ENCODE peak calls at places on chromosomes 4 and X, in ten cellular contexts. W is mammary epithelial cell, A is upper lobe of left lung, L is heart left ventricle, V is spleen, J is right cardiac atrium, Q is testis, B is AG04450, G is colonic mucosa, N is H1. Y is an unnamed sample.

GRCh38 chr4:154744341-154744948 is 645 bp downstream of the LRAT start:
- DNase-seq in W (no peak), A (no peak), L (no peak), V (no peak), J (no peak), Q (no peak), B (no peak), G (no peak), N (no peak), Y (no peak)

GRCh38 chrX:149881081-149881711 is at the start of gene MAGEA8:
- DNase-seq in W (no peak), A (peak; percentile 35), L (no peak), V (no peak), J (no peak), Q (peak; percentile 14), B (no peak), G (no peak), N (peak; percentile 62), Y (no peak)

GRCh38 chrX:49226946-49227345 is 6.2 kb downstream of the CACNA1F start:
- DNase-seq in W (no peak), A (no peak), L (no peak), V (no peak), J (no peak), Q (no peak), B (no peak), G (no peak), N (no peak), Y (no peak)

GRCh38 chr4:169745291-169745690 is 12.5 kb downstream of the HPF1 start:
- DNase-seq in W (peak; percentile 60), A (peak; percentile 34), L (no peak), V (no peak), J (no peak), Q (no peak), B (no peak), G (no peak), N (no peak), Y (no peak)

GRCh38 chrX:70353524-70353923 is 63.6 kb downstream of the KIF4A start:
- DNase-seq in W (no peak), A (no peak), L (no peak), V (no peak), J (no peak), Q (no peak), B (no peak), G (no peak), N (no peak), Y (no peak)

GRCh38 chr4:82801910-82802521 is 3.4 kb upstream of the SCD5 start:
- DNase-seq in W (peak; percentile 46), A (no peak), L (no peak), V (no peak), J (no peak), Q (peak; percentile 53), B (no peak), G (no peak), N (no peak), Y (no peak)

GRCh38 chr4:182554736-182555135 is 311.5 kb downstream of the TENM3 start:
- DNase-seq in W (no peak), A (no peak), L (no peak), V (no peak), J (no peak), Q (no peak), B (no peak), G (no peak), N (no peak), Y (no peak)

GRCh38 chrX:15498741-15499140 is 1.9 kb upstream of the BMX start:
- DNase-seq in W (no peak), A (no peak), L (no peak), V (no peak), J (no peak), Q (no peak), B (no peak), G (no peak), N (no peak), Y (no peak)

GRCh38 chr4:73528171-73528570 is 46.6 kb downstream of the AFM start:
- DNase-seq in W (peak; percentile 35), A (no peak), L (no peak), V (no peak), J (no peak), Q (no peak), B (no peak), G (no peak), N (no peak), Y (no peak)

GRCh38 chrX:150060406-150060805 is 122.1 kb upstream of the EOLA2 start:
- DNase-seq in W (peak; percentile 19), A (no peak), L (no peak), V (no peak), J (no peak), Q (no peak), B (no peak), G (no peak), N (no peak), Y (no peak)

GRCh38 chrX:30597258-30598012 is 19.9 kb upstream of the TASL start:
- DNase-seq in W (no peak), A (no peak), L (no peak), V (no peak), J (no peak), Q (no peak), B (no peak), G (no peak), N (no peak), Y (no peak)

GRCh38 chr4:16977081-16977480 is 78.6 kb upstream of the LDB2 start:
- DNase-seq in W (no peak), A (no peak), L (no peak), V (no peak), J (no peak), Q (no peak), B (no peak), G (no peak), N (no peak), Y (no peak)

GRCh38 chr4:30718889-30719252 is 1.3 kb upstream of the PCDH7 start:
- DNase-seq in W (peak; percentile 35), A (peak; percentile 17), L (no peak), V (no peak), J (peak; percentile 7), Q (no peak), B (no peak), G (no peak), N (no peak), Y (no peak)

GRCh38 chrX:7170903-7171302 is 22.9 kb upstream of the PUDP start:
- DNase-seq in W (no peak), A (no peak), L (no peak), V (no peak), J (no peak), Q (peak; percentile 13), B (no peak), G (peak; percentile 47), N (peak; percentile 53), Y (no peak)

DNA sequence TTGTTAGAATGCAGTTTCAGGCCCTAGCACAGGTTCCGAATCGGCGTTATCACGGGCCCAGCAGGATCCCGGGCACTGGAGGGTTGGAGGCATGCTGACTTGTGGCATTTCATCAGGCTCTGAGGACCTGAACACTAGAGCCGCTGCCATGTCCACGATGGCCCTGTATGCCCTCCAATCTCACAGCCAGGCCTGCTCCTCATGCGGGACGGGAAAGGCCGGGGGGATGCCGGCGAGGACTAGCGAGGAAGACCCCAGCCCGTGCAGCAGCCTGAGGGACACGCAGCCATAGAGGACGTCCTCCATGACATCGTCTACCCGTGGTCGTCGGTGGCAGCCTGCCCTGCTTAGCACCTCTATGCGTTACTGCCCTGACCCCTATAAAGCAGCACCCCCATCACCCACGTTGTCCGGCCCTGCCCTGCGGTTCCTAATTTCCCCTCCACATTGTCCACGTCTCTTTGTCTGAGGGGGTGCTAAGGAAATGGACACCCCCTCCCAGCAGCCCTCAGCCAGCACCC is 32.7 kb downstream of the HMX1 start:
- DNase-seq in W (no peak), A (peak; percentile 65), L (no peak), V (no peak), J (no peak), Q (peak; percentile 4), B (no peak), G (no peak), N (peak; percentile 35), Y (peak; percentile 30)
- H3K27me3 ChIP-seq in W (no peaks in the 10 kb centered on the region), A (no peaks in the 10 kb centered on the region), L (peaks cover 23% of the 10 kb centered on the region), V (no peaks in the 10 kb centered on the region), J (no peaks in the 10 kb centered on the region), Q (no peaks in the 10 kb centered on the region), B (no peaks in the 10 kb centered on the region), G (no peaks in the 10 kb centered on the region), N (no peaks in the 10 kb centered on the region), Y (no peaks in the 10 kb centered on the region)

GRCh38 chrX:115065304-115065703 is 47.9 kb upstream of the IL13RA2 start:
- DNase-seq in W (no peak), A (no peak), L (no peak), V (no peak), J (no peak), Q (no peak), B (no peak), G (no peak), N (no peak), Y (no peak)
- H3K27me3 ChIP-seq in W (no peaks in the 10 kb centered on the region), A (no peaks in the 10 kb centered on the region), L (no peaks in the 10 kb centered on the region), V (no peaks in the 10 kb centered on the region), J (no peaks in the 10 kb centered on the region), Q (no peaks in the 10 kb centered on the region), B (no peaks in the 10 kb centered on the region), G (no peaks in the 10 kb centered on the region), N (no peaks in the 10 kb centered on the region), Y (no peaks in the 10 kb centered on the region)

GRCh38 chrX:153450114-153450948 is 4.5 kb upstream of the TREX2 start:
- DNase-seq in W (no peak), A (no peak), L (no peak), V (no peak), J (no peak), Q (no peak), B (no peak), G (no peak), N (no peak), Y (no peak)

GRCh38 chrX:153447581-153447960 is 1.7 kb upstream of the TREX2 start:
- DNase-seq in W (no peak), A (no peak), L (no peak), V (no peak), J (no peak), Q (no peak), B (no peak), G (no peak), N (no peak), Y (no peak)

GRCh38 chrX:153449306-153450113 is 3.7 kb upstream of the TREX2 start:
- DNase-seq in W (no peak), A (no peak), L (no peak), V (no peak), J (no peak), Q (no peak), B (no peak), G (no peak), N (no peak), Y (no peak)

GRCh38 chrX:153448556-153449280 is 2.9 kb upstream of the TREX2 start:
- DNase-seq in W (no peak), A (no peak), L (no peak), V (no peak), J (no peak), Q (no peak), B (no peak), G (no peak), N (no peak), Y (no peak)

DNA sequence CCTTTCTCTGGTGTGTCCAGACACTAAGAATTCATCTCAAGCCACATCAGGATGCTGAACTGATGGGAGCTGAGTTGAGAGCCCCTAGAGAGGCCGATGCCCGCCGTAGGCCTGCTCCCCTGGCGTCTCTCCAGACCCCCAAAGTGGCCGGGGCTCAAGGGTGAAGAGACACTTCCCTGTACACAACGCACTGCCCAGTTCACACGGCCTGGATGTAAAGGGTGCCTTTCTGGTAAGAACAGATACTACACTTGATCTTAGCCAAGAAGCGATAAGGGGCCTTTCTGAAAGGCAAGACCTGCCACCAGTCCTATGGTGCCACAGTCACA is 5.1 kb upstream of the TREX2 start:
- DNase-seq in W (no peak), A (no peak), L (no peak), V (no peak), J (no peak), Q (no peak), B (no peak), G (no peak), N (no peak), Y (no peak)
- H3K27me3 ChIP-seq in W (no peaks in the 10 kb centered on the region), A (no peaks in the 10 kb centered on the region), L (no peaks in the 10 kb centered on the region), V (no peaks in the 10 kb centered on the region), J (no peaks in the 10 kb centered on the region), Q (no peaks in the 10 kb centered on the region), B (no peaks in the 10 kb centered on the region), G (no peaks in the 10 kb centered on the region), N (no peaks in the 10 kb centered on the region), Y (no peaks in the 10 kb centered on the region)

GRCh38 chr4:176910646-176911045 is 117.9 kb upstream of the VEGFC start:
- DNase-seq in W (no peak), A (no peak), L (no peak), V (no peak), J (no peak), Q (no peak), B (no peak), G (no peak), N (no peak), Y (no peak)
- H3K27me3 ChIP-seq in W (no peaks in the 10 kb centered on the region), A (no peaks in the 10 kb centered on the region), L (no peaks in the 10 kb centered on the region), V (no peaks in the 10 kb centered on the region), J (no peaks in the 10 kb centered on the region), Q (no peaks in the 10 kb centered on the region), B (no peaks in the 10 kb centered on the region), G (no peaks in the 10 kb centered on the region), N (no peaks in the 10 kb centered on the region), Y (no peaks in the 10 kb centered on the region)

Y was measured in Peyer's patch.